ENCODE peak calls at places on chromosomes 1 and 21, in nine cellular contexts. W is pancreas; G is heart left ventricle; R is hepatic stellate cell; Y is ureter; M is upper lobe of right lung; N is AG20443; D is activated naive CD8-positive, alpha-beta T cell treated with anti-CD3 and anti-CD28 coated beads, Interleukin-2, amount 50 U/mL, for 24 hours; E is T-cell. O is an unnamed sample.

GRCh38 chr1:162388615-162389014 is 7.1 kb downstream of the C1orf226 start:
- DNase-seq in W (no peak), G (no peak), R (no peak), Y (peak), M (no peak), N (no peak), D (no peak), E (no peak), O (no peak)

GRCh38 chr1:23475134-23475628 is 8.8 kb downstream of the ASAP3 start:
- DNase-seq in W (no peak), G (no peak), R (peak), Y (no peak), M (no peak), N (peak), D (no peak), E (no peak), O (no peak)

GRCh38 chr1:226687476-226687875 is 51.6 kb downstream of the ITPKB start:
- DNase-seq in W (no peak), G (no peak), R (no peak), Y (no peak), M (no peak), N (no peak), D (peak), E (peak), O (no peak)

GRCh38 chr21:31908106-31909031 is 35.5 kb downstream of the HUNK start:
- DNase-seq in W (peak), G (no peak), R (no peak), Y (no peak), M (no peak), N (peak), D (no peak), E (no peak), O (no peak)

GRCh38 chr21:45324430-45325205 is 36.9 kb upstream of the POFUT2 start:
- DNase-seq in W (peak), G (peak), R (no peak), Y (no peak), M (peak), N (no peak), D (no peak), E (no peak), O (no peak)

GRCh38 chr1:94273111-94273510 is 35.7 kb upstream of the ARHGAP29 start:
- DNase-seq in W (no peak), G (no peak), R (no peak), Y (no peak), M (no peak), N (no peak), D (no peak), E (no peak), O (no peak)

GRCh38 chr21:26683996-26684395 is 110.9 kb upstream of the CYYR1 start:
- DNase-seq in W (no peak), G (no peak), R (no peak), Y (no peak), M (no peak), N (no peak), D (no peak), E (no peak), O (no peak)

GRCh38 chr1:17631410-17631809 is 91.9 kb downstream of the ARHGEF10L start:
- DNase-seq in W (no peak), G (no peak), R (no peak), Y (no peak), M (no peak), N (no peak), D (no peak), E (no peak), O (no peak)

GRCh38 chr21:19609611-19610010 is 1206.0 kb upstream of the TMPRSS15 start:
- DNase-seq in W (no peak), G (no peak), R (no peak), Y (no peak), M (no peak), N (no peak), D (no peak), E (no peak), O (no peak)

GRCh38 chr1:157403203-157403602 is 149.1 kb downstream of the FCRL5 start:
- DNase-seq in W (no peak), G (no peak), R (peak), Y (no peak), M (no peak), N (peak), D (no peak), E (no peak), O (no peak)

GRCh38 chr1:160953030-160953429 is 1.6 kb downstream of the ITLN2 start:
- DNase-seq in W (no peak), G (no peak), R (no peak), Y (no peak), M (no peak), N (no peak), D (no peak), E (no peak), O (no peak)

GRCh38 chr1:150555971-150556865 is 7.0 kb downstream of the ADAMTSL4 start:
- DNase-seq in W (no peak), G (no peak), R (no peak), Y (no peak), M (no peak), N (no peak), D (no peak), E (no peak), O (no peak)

GRCh38 chr1:180598333-180598979 is 33.4 kb upstream of the XPR1 start:
- DNase-seq in W (no peak), G (no peak), R (no peak), Y (no peak), M (no peak), N (no peak), D (no peak), E (no peak), O (no peak)

GRCh38 chr1:247409869-247410544 is 6.0 kb upstream of the NLRP3 start:
- DNase-seq in W (no peak), G (no peak), R (no peak), Y (no peak), M (no peak), N (no peak), D (peak), E (no peak), O (no peak)

GRCh38 chr1:19074902-19075721 is 118.6 kb upstream of the IFFO2 start:
- DNase-seq in W (peak), G (no peak), R (no peak), Y (no peak), M (peak), N (no peak), D (no peak), E (no peak), O (peak)

GRCh38 chr1:170664283-170664827 is 424 bp downstream of the PRRX1 start:
- DNase-seq in W (peak), G (peak), R (peak), Y (no peak), M (no peak), N (peak), D (no peak), E (no peak), O (no peak)

GRCh38 chr1:89935235-89935634 is 59.7 kb upstream of the ZNF326 start:
- DNase-seq in W (no peak), G (no peak), R (no peak), Y (no peak), M (no peak), N (no peak), D (no peak), E (no peak), O (no peak)

GRCh38 chr1:116881879-116882520 is 27.7 kb upstream of the PTGFRN start:
- DNase-seq in W (no peak), G (peak), R (no peak), Y (no peak), M (no peak), N (peak), D (peak), E (no peak), O (peak)

GRCh38 chr1:15328785-15329480 is 80.8 kb upstream of the EFHD2 start:
- DNase-seq in W (no peak), G (peak), R (peak), Y (peak), M (no peak), N (peak), D (no peak), E (no peak), O (peak)

GRCh38 chr1:109932232-109932631 is 21.6 kb downstream of the CSF1 start:
- DNase-seq in W (peak), G (no peak), R (no peak), Y (no peak), M (no peak), N (no peak), D (no peak), E (no peak), O (no peak)

GRCh38 chr1:16075337-16076002 is 2.0 kb upstream of the FAM131C start:
- DNase-seq in W (no peak), G (peak), R (peak), Y (no peak), M (peak), N (peak), D (no peak), E (no peak), O (peak)

GRCh38 chr1:227771326-227771725 is 36.1 kb downstream of the SNAP47 start:
- DNase-seq in W (peak), G (peak), R (no peak), Y (no peak), M (peak), N (no peak), D (no peak), E (no peak), O (no peak)

GRCh38 chr1:232033285-232033684 is 406.7 kb downstream of the DISC1 start:
- DNase-seq in W (no peak), G (no peak), R (no peak), Y (no peak), M (no peak), N (no peak), D (no peak), E (no peak), O (no peak)

GRCh38 chr1:184061396-184062003 is 10.0 kb downstream of the TSEN15 start:
- DNase-seq in W (no peak), G (no peak), R (no peak), Y (no peak), M (no peak), N (no peak), D (no peak), E (no peak), O (no peak)

GRCh38 chr1:9626201-9626608 is 25.3 kb upstream of the PIK3CD start:
- DNase-seq in W (no peak), G (no peak), R (no peak), Y (no peak), M (no peak), N (no peak), D (peak), E (no peak), O (no peak)

GRCh38 chr21:45109831-45110492 is 35.6 kb downstream of the ADARB1 start:
- DNase-seq in W (no peak), G (no peak), R (peak), Y (no peak), M (no peak), N (no peak), D (peak), E (no peak), O (no peak)

GRCh38 chr1:43754892-43755291 is 47.6 kb downstream of the ST3GAL3 start:
- DNase-seq in W (no peak), G (no peak), R (no peak), Y (no peak), M (no peak), N (no peak), D (no peak), E (no peak), O (no peak)

GRCh38 chr1:79507770-79508169 is 501.2 kb upstream of the ADGRL4 start:
- DNase-seq in W (no peak), G (no peak), R (no peak), Y (no peak), M (no peak), N (no peak), D (no peak), E (no peak), O (no peak)

GRCh38 chr1:2046953-2047748 is 3.1 kb upstream of the PRKCZ start:
- DNase-seq in W (no peak), G (peak), R (no peak), Y (no peak), M (no peak), N (no peak), D (no peak), E (no peak), O (no peak)

GRCh38 chr21:36511484-36512227 is 31.7 kb upstream of the CLDN14 start:
- DNase-seq in W (no peak), G (no peak), R (no peak), Y (no peak), M (no peak), N (peak), D (no peak), E (no peak), O (no peak)

GRCh38 chr1:34858901-34859441 is 578 bp downstream of the SMIM12 start:
- DNase-seq in W (no peak), G (peak), R (peak), Y (no peak), M (no peak), N (peak), D (peak), E (peak), O (no peak)

GRCh38 chr1:36027766-36028165 is 56.1 kb upstream of the TEKT2 start:
- DNase-seq in W (no peak), G (no peak), R (no peak), Y (no peak), M (no peak), N (no peak), D (no peak), E (no peak), O (no peak)

GRCh38 chr1:231315887-231316286 is 21.8 kb downstream of the EXOC8 start:
- DNase-seq in W (peak), G (no peak), R (no peak), Y (peak), M (peak), N (peak), D (peak), E (no peak), O (peak)

GRCh38 chr1:52364235-52364839 is 1.7 kb downstream of the CC2D1B start:
- DNase-seq in W (no peak), G (no peak), R (no peak), Y (no peak), M (no peak), N (no peak), D (no peak), E (no peak), O (no peak)

GRCh38 chr1:30613188-30613587 is 110.2 kb downstream of the MATN1 start:
- DNase-seq in W (no peak), G (no peak), R (no peak), Y (peak), M (no peak), N (no peak), D (no peak), E (no peak), O (no peak)

O was measured in stomach.